ENCODE peak calls at places on chromosomes 12 and 14, in seven cellular contexts. One of them, this sample, is unnamed.

GRCh38 chr14:92531151-92531873 is 17.7 kb downstream of the RIN3 start:
- DNase-seq in HepG2: no peak
- DNase-seq in suprapubic skin: no peak
- DNase-seq in A549: no peak
- DNase-seq in H1: no peak
- DNase-seq in tibial nerve: no peak
- DNase-seq in transverse colon: no peak
- DNase-seq in this sample: no peak

GRCh38 chr12:110640275-110641025 is 26.5 kb downstream of the TCTN1 start:
- DNase-seq in H1: no peak
- DNase-seq in HepG2: no peak
- DNase-seq in suprapubic skin: no peak
- DNase-seq in tibial nerve: no peak
- DNase-seq in transverse colon: no peak
- DNase-seq in A549: no peak
- DNase-seq in this sample: no peak

GRCh38 chr12:15831315-15831993 is 42.3 kb upstream of the EPS8 start:
- DNase-seq in suprapubic skin: no peak
- DNase-seq in A549: no peak
- DNase-seq in HepG2: no peak
- DNase-seq in tibial nerve: no peak
- DNase-seq in transverse colon: no peak
- DNase-seq in H1: no peak
- DNase-seq in this sample: no peak

GRCh38 chr12:29783773-29784666 is at the start of gene TMTC1:
- DNase-seq in tibial nerve: peak; percentile 60
- DNase-seq in H1: peak; percentile 87
- DNase-seq in suprapubic skin: peak; percentile 81
- DNase-seq in HepG2: no peak
- DNase-seq in transverse colon: peak; percentile 45
- DNase-seq in A549: no peak
- DNase-seq in this sample: no peak

GRCh38 chr12:82225871-82226270 is 132.3 kb downstream of the CCDC59 start:
- DNase-seq in H1: no peak
- DNase-seq in transverse colon: no peak
- DNase-seq in A549: no peak
- DNase-seq in tibial nerve: no peak
- DNase-seq in HepG2: no peak
- DNase-seq in suprapubic skin: no peak
- DNase-seq in this sample: no peak

GRCh38 chr12:85633491-85633890 is 202.7 kb downstream of the RASSF9 start:
- DNase-seq in transverse colon: no peak
- DNase-seq in suprapubic skin: no peak
- DNase-seq in HepG2: no peak
- DNase-seq in A549: no peak
- DNase-seq in H1: no peak
- DNase-seq in tibial nerve: no peak
- DNase-seq in this sample: no peak

GRCh38 chr12:109385339-109386078 is 37.8 kb downstream of the MYO1H start:
- DNase-seq in tibial nerve: peak; percentile 19
- DNase-seq in suprapubic skin: peak; percentile 72
- DNase-seq in transverse colon: no peak
- DNase-seq in HepG2: peak; percentile 32
- DNase-seq in A549: peak; percentile 64
- DNase-seq in H1: no peak
- DNase-seq in this sample: no peak

GRCh38 chr12:95804296-95804695 is 13.7 kb upstream of the NTN4 start:
- DNase-seq in HepG2: no peak
- DNase-seq in A549: peak; percentile 75
- DNase-seq in tibial nerve: no peak
- DNase-seq in transverse colon: no peak
- DNase-seq in H1: no peak
- DNase-seq in suprapubic skin: no peak
- DNase-seq in this sample: no peak

GRCh38 chr14:85205875-85206274 is 324.1 kb upstream of the FLRT2 start:
- DNase-seq in A549: no peak
- DNase-seq in HepG2: no peak
- DNase-seq in H1: no peak
- DNase-seq in suprapubic skin: no peak
- DNase-seq in transverse colon: no peak
- DNase-seq in tibial nerve: no peak
- DNase-seq in this sample: no peak

GRCh38 chr12:44847888-44848770 is 28.0 kb downstream of the NELL2 start:
- DNase-seq in A549: no peak
- DNase-seq in suprapubic skin: no peak
- DNase-seq in H1: no peak
- DNase-seq in tibial nerve: no peak
- DNase-seq in transverse colon: peak; percentile 17
- DNase-seq in HepG2: no peak
- DNase-seq in this sample: no peak

GRCh38 chr12:30975581-30975980 is 49.0 kb downstream of the TSPAN11 start:
- DNase-seq in transverse colon: no peak
- DNase-seq in H1: no peak
- DNase-seq in A549: no peak
- DNase-seq in suprapubic skin: no peak
- DNase-seq in tibial nerve: no peak
- DNase-seq in HepG2: no peak
- DNase-seq in this sample: no peak

GRCh38 chr12:9883175-9883574 is 1.9 kb downstream of the KLRF2 start:
- DNase-seq in HepG2: no peak
- DNase-seq in tibial nerve: no peak
- DNase-seq in suprapubic skin: no peak
- DNase-seq in A549: no peak
- DNase-seq in H1: no peak
- DNase-seq in transverse colon: no peak
- DNase-seq in this sample: no peak

GRCh38 chr14:23023500-23024152 is 11.1 kb downstream of the PSMB5 start:
- DNase-seq in suprapubic skin: no peak
- DNase-seq in transverse colon: no peak
- DNase-seq in A549: no peak
- DNase-seq in tibial nerve: no peak
- DNase-seq in H1: no peak
- DNase-seq in HepG2: no peak
- DNase-seq in this sample: no peak

GRCh38 chr12:25670076-25671055 is 117.3 kb upstream of the LMNTD1 start:
- DNase-seq in suprapubic skin: no peak
- DNase-seq in tibial nerve: no peak
- DNase-seq in H1: no peak
- DNase-seq in transverse colon: no peak
- DNase-seq in A549: no peak
- DNase-seq in HepG2: no peak
- DNase-seq in this sample: peak; percentile 29

GRCh38 chr14:54132485-54132884 is 175.9 kb upstream of the BMP4 start:
- DNase-seq in transverse colon: no peak
- DNase-seq in tibial nerve: no peak
- DNase-seq in A549: no peak
- DNase-seq in H1: no peak
- DNase-seq in HepG2: no peak
- DNase-seq in suprapubic skin: no peak
- DNase-seq in this sample: no peak

GRCh38 chr12:94147377-94147990 is 893 bp upstream of the PLXNC1 start:
- DNase-seq in suprapubic skin: no peak
- DNase-seq in H1: peak; percentile 41
- DNase-seq in HepG2: no peak
- DNase-seq in A549: no peak
- DNase-seq in tibial nerve: no peak
- DNase-seq in transverse colon: no peak
- DNase-seq in this sample: no peak

GRCh38 chr14:99067927-99068326 is 204.1 kb downstream of the BCL11B start:
- DNase-seq in transverse colon: no peak
- DNase-seq in suprapubic skin: no peak
- DNase-seq in tibial nerve: no peak
- DNase-seq in HepG2: no peak
- DNase-seq in A549: no peak
- DNase-seq in H1: peak; percentile 22
- DNase-seq in this sample: peak; percentile 64

GRCh38 chr12:115473257-115473956 is 789.4 kb upstream of the TBX3 start:
- DNase-seq in H1: no peak
- DNase-seq in A549: no peak
- DNase-seq in transverse colon: no peak
- DNase-seq in HepG2: no peak
- DNase-seq in tibial nerve: no peak
- DNase-seq in suprapubic skin: no peak
- DNase-seq in this sample: no peak

GRCh38 chr14:74462993-74463392 is 30.1 kb downstream of the NPC2 start:
- DNase-seq in H1: peak; percentile 24
- DNase-seq in HepG2: no peak
- DNase-seq in tibial nerve: no peak
- DNase-seq in A549: no peak
- DNase-seq in suprapubic skin: no peak
- DNase-seq in transverse colon: no peak
- DNase-seq in this sample: no peak

GRCh38 chr12:108850854-108851573 is 6.4 kb downstream of the SSH1 start:
- DNase-seq in tibial nerve: no peak
- DNase-seq in HepG2: no peak
- DNase-seq in A549: peak; percentile 89
- DNase-seq in suprapubic skin: no peak
- DNase-seq in H1: no peak
- DNase-seq in transverse colon: no peak
- DNase-seq in this sample: no peak

GRCh38 chr14:52071675-52072074 is 2.8 kb upstream of the NID2 start:
- DNase-seq in A549: no peak
- DNase-seq in suprapubic skin: no peak
- DNase-seq in HepG2: no peak
- DNase-seq in tibial nerve: no peak
- DNase-seq in transverse colon: no peak
- DNase-seq in H1: no peak
- DNase-seq in this sample: peak; percentile 75

GRCh38 chr12:24902521-24903304 is 46.2 kb downstream of the BCAT1 start:
- DNase-seq in transverse colon: no peak
- DNase-seq in suprapubic skin: no peak
- DNase-seq in H1: peak; percentile 77
- DNase-seq in HepG2: no peak
- DNase-seq in tibial nerve: no peak
- DNase-seq in A549: no peak
- DNase-seq in this sample: no peak

GRCh38 chr14:77031680-77032482 is 3.4 kb upstream of the IRF2BPL start:
- DNase-seq in HepG2: no peak
- DNase-seq in A549: no peak
- DNase-seq in H1: no peak
- DNase-seq in suprapubic skin: no peak
- DNase-seq in tibial nerve: no peak
- DNase-seq in transverse colon: peak; percentile 51
- DNase-seq in this sample: no peak
- TF ChIP-seq POLR2A in HepG2: no peak
- TF ChIP-seq POLR2A in A549: no peak
- TF ChIP-seq POLR2A in H1: no peak
- TF ChIP-seq POLR2A in suprapubic skin: no peak
- TF ChIP-seq POLR2A in tibial nerve: no peak
- TF ChIP-seq POLR2A in transverse colon: peak; percentile 20
- TF ChIP-seq POLR2A in this sample: no peak

DNA sequence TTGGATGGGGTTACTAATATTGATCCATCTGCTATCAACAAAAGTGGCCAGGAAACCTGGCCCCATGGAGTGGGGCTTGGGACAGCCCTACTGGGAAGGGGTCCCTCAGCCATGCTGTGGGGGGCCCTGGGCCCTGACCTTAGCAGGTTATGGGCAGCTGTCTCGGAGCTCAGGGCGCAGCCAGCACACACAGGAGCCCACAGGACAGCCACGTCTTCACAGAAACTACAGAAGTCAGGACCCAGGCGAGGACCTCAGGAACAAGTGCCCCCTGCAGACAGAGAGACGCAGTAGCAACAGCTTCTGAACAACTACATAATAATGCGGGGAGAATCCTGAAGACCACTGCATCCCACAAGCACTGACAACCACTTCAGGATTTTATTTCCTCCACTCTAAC is 11.9 kb upstream of the FKBP11 start:
- DNase-seq in tibial nerve: no peak
- DNase-seq in HepG2: no peak
- DNase-seq in suprapubic skin: no peak
- DNase-seq in H1: peak; percentile 49
- DNase-seq in A549: peak; percentile 39
- DNase-seq in transverse colon: no peak
- DNase-seq in this sample: no peak
- TF ChIP-seq CTCF in tibial nerve: no peak
- TF ChIP-seq CTCF in HepG2: peak; percentile 17
- TF ChIP-seq CTCF in suprapubic skin: no peak
- TF ChIP-seq CTCF in H1: peak; percentile 63
- TF ChIP-seq CTCF in A549: peak; percentile 8
- TF ChIP-seq CTCF in transverse colon: no peak
- TF ChIP-seq CTCF in this sample: no peak

DNA sequence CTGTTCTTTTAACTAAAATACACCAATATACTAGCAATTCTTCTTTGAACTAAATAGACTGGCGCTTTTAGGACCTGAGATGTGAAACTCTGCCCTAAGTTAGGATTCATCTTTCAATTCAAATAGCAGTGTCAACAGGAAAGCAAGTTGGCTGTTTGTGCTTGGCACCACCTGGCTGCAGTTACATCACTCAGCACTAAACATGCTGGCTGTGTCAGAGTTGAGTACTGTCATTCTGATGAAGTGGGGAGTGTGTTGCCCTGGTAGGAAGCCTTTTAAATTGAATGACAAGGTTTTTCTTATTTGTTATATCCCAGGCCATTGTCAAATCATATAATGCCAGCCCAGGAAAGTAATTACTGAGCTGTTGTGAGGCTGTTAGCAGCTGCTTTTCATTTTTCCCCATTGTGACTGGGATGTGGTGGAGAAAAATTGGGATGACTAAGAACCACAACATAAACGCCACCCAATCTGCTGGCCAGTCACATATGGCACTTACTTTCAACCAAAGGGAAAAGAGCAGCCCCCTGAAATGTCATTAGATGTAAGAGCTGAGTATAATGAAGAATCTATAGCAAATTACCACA is 106.5 kb upstream of the PRKD1 start:
- DNase-seq in A549: no peak
- DNase-seq in suprapubic skin: no peak
- DNase-seq in tibial nerve: no peak
- DNase-seq in transverse colon: no peak
- DNase-seq in H1: no peak
- DNase-seq in HepG2: no peak
- DNase-seq in this sample: no peak
- TF ChIP-seq EP300 in A549: no peak
- TF ChIP-seq EP300 in suprapubic skin: no peak
- TF ChIP-seq EP300 in tibial nerve: no peak
- TF ChIP-seq EP300 in transverse colon: no peak
- TF ChIP-seq EP300 in H1: no peak
- TF ChIP-seq EP300 in HepG2: no peak
- TF ChIP-seq EP300 in this sample: no peak

GRCh38 chr12:51951843-51952722 is 584 bp downstream of the ACVR1B start:
- DNase-seq in A549: no peak
- DNase-seq in HepG2: no peak
- DNase-seq in H1: peak; percentile 68
- DNase-seq in transverse colon: peak; percentile 26
- DNase-seq in tibial nerve: peak; percentile 25
- DNase-seq in suprapubic skin: peak; percentile 82
- DNase-seq in this sample: no peak

GRCh38 chr12:51953011-51953568 is 1.6 kb downstream of the ACVR1B start:
- DNase-seq in transverse colon: no peak
- DNase-seq in A549: no peak
- DNase-seq in HepG2: no peak
- DNase-seq in H1: no peak
- DNase-seq in suprapubic skin: no peak
- DNase-seq in tibial nerve: no peak
- DNase-seq in this sample: no peak

GRCh38 chr12:51950682-51951198 is 759 bp upstream of the ACVR1B start:
- DNase-seq in HepG2: no peak
- DNase-seq in transverse colon: no peak
- DNase-seq in H1: no peak
- DNase-seq in suprapubic skin: no peak
- DNase-seq in tibial nerve: no peak
- DNase-seq in A549: no peak
- DNase-seq in this sample: no peak

GRCh38 chr12:51949342-51950030 is 2.0 kb upstream of the ACVR1B start:
- DNase-seq in tibial nerve: no peak
- DNase-seq in HepG2: no peak
- DNase-seq in H1: peak; percentile 20
- DNase-seq in transverse colon: no peak
- DNase-seq in A549: no peak
- DNase-seq in suprapubic skin: no peak
- DNase-seq in this sample: no peak

GRCh38 chr12:51951199-51951842 is at the start of gene ACVR1B:
- DNase-seq in H1: peak; percentile 87
- DNase-seq in A549: peak; percentile 90
- DNase-seq in HepG2: peak; percentile 57
- DNase-seq in transverse colon: peak; percentile 94
- DNase-seq in suprapubic skin: peak; percentile 95
- DNase-seq in tibial nerve: peak; percentile 89
- DNase-seq in this sample: peak; percentile 97
- TF ChIP-seq POLR2A in H1: no peak
- TF ChIP-seq POLR2A in A549: peak; percentile 46
- TF ChIP-seq POLR2A in HepG2: peak; percentile 46
- TF ChIP-seq POLR2A in transverse colon: peak; percentile 58
- TF ChIP-seq POLR2A in suprapubic skin: no peak
- TF ChIP-seq POLR2A in tibial nerve: peak; percentile 70
- TF ChIP-seq POLR2A in this sample: no peak